ENCODE peak calls at places on chromosome 7, in four cellular contexts. One of them, this sample, is unnamed.
A peak's percentile ranks its signal among the peaks of the same experiment; 100 is the strongest.

GRCh38 chr7:72386152-72386551 is 26.0 kb downstream of the CALN1 start:
- DNase-seq in CD4-positive, alpha-beta memory T cell: no peak
- DNase-seq in foreskin fibroblast: no peak
- DNase-seq in MM.1S: no peak
- DNase-seq in this sample: no peak

GRCh38 chr7:133365892-133366291 is 113.0 kb downstream of the EXOC4 start:
- DNase-seq in CD4-positive, alpha-beta memory T cell: no peak
- DNase-seq in foreskin fibroblast: no peak
- DNase-seq in MM.1S: no peak
- DNase-seq in this sample: no peak

GRCh38 chr7:72017756-72018155 is 394.4 kb downstream of the CALN1 start:
- DNase-seq in CD4-positive, alpha-beta memory T cell: no peak
- DNase-seq in foreskin fibroblast: no peak
- DNase-seq in MM.1S: no peak
- DNase-seq in this sample: no peak

GRCh38 chr7:37039131-37039719 is 314.9 kb upstream of the AOAH start:
- DNase-seq in CD4-positive, alpha-beta memory T cell: no peak
- DNase-seq in foreskin fibroblast: no peak
- DNase-seq in MM.1S: no peak
- DNase-seq in this sample: no peak

GRCh38 chr7:73707045-73707631 is 12.3 kb downstream of the STX1A start:
- DNase-seq in CD4-positive, alpha-beta memory T cell: no peak
- DNase-seq in foreskin fibroblast: no peak
- DNase-seq in MM.1S: no peak
- DNase-seq in this sample: no peak

GRCh38 chr7:376306-376969 is 86.5 kb downstream of the FOXL3 start:
- DNase-seq in CD4-positive, alpha-beta memory T cell: no peak
- DNase-seq in foreskin fibroblast: no peak
- DNase-seq in MM.1S: no peak
- DNase-seq in this sample: no peak

GRCh38 chr7:25968205-25968993 is 183.6 kb upstream of the NFE2L3 start:
- DNase-seq in CD4-positive, alpha-beta memory T cell: peak; percentile 25
- DNase-seq in foreskin fibroblast: no peak
- DNase-seq in MM.1S: peak; percentile 98
- DNase-seq in this sample: no peak

GRCh38 chr7:21851445-21852043 is 94.2 kb downstream of the CDCA7L start:
- DNase-seq in CD4-positive, alpha-beta memory T cell: no peak
- DNase-seq in foreskin fibroblast: no peak
- DNase-seq in MM.1S: no peak
- DNase-seq in this sample: peak; percentile 28

GRCh38 chr7:28180364-28181147 is at the start of gene JAZF1:
- DNase-seq in CD4-positive, alpha-beta memory T cell: peak; percentile 61
- DNase-seq in foreskin fibroblast: peak; percentile 75
- DNase-seq in MM.1S: peak; percentile 65
- DNase-seq in this sample: peak; percentile 28

GRCh38 chr7:31062746-31063435 is 10.8 kb downstream of the ADCYAP1R1 start:
- DNase-seq in CD4-positive, alpha-beta memory T cell: no peak
- DNase-seq in foreskin fibroblast: no peak
- DNase-seq in MM.1S: no peak
- DNase-seq in this sample: no peak

DNA sequence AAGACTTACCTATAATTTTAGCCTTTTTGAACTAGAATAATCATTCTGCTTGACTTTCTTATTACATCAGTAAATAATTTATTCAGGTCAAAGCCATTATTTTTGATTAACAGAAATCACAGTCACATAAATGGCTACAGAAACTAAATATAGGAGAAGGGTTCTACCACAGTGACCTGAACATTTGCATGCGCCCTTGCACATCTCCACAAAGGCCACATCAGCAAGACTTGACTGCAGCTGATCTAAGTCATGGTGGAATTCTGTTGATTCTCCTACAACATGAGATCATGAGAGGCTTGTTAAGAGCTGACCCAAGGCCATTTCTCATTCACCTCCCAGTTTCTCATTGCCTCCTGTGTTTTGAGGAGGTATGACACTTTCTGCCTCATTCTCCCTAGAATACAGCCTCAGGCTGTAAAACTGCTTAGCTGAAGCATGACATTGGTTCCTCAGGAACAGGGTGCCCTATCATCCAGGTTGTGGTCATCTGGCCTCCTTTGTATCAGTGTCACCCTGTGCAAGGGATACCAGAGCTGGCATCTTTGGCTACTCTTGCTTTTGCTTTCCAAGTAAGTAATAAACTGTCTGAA is 6.7 kb upstream of the IMMP2L start:
- DNase-seq in CD4-positive, alpha-beta memory T cell: no peak
- DNase-seq in foreskin fibroblast: no peak
- DNase-seq in MM.1S: no peak
- DNase-seq in this sample: no peak
- H3K4me3 ChIP-seq in CD4-positive, alpha-beta memory T cell: no peak overlapping the region
- H3K4me3 ChIP-seq in foreskin fibroblast: no peak overlapping the region
- H3K4me3 ChIP-seq in MM.1S: no peak overlapping the region
- H3K4me3 ChIP-seq in this sample: no peak overlapping the region

GRCh38 chr7:27156901-27157716 is 634 bp upstream of the HOXA7 start:
- DNase-seq in CD4-positive, alpha-beta memory T cell: no peak
- DNase-seq in foreskin fibroblast: peak; percentile 69
- DNase-seq in MM.1S: no peak
- DNase-seq in this sample: no peak
- H3K4me3 ChIP-seq in CD4-positive, alpha-beta memory T cell: no peak overlapping the region
- H3K4me3 ChIP-seq in foreskin fibroblast: peak overlapping the region; percentile 64
- H3K4me3 ChIP-seq in MM.1S: no peak overlapping the region
- H3K4me3 ChIP-seq in this sample: peak overlapping the region; percentile 65

GRCh38 chr7:126202177-126202576 is 1050.6 kb downstream of the GRM8 start:
- DNase-seq in CD4-positive, alpha-beta memory T cell: no peak
- DNase-seq in foreskin fibroblast: no peak
- DNase-seq in MM.1S: no peak
- DNase-seq in this sample: no peak
- H3K4me3 ChIP-seq in CD4-positive, alpha-beta memory T cell: no peak overlapping the region
- H3K4me3 ChIP-seq in foreskin fibroblast: no peak overlapping the region
- H3K4me3 ChIP-seq in MM.1S: no peak overlapping the region
- H3K4me3 ChIP-seq in this sample: no peak overlapping the region

DNA sequence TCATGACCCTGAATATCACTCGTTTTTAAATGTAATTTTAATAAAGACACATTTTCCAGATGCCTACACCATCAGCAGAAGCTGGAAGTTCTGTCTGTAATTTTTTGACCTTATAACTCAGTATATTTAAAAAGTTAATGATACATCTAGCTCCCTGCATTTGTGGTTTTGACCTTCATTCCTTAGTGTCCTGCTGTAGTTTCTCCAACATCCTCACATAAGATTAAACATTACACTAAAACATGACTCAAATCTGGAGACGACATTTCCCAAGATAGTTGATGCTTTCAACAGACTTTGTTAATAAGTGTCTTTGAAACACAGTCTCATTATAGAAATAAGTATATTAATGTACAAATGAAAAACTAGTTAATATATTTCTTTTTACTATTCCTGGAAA is 363.1 kb downstream of the POM121L12 start:
- DNase-seq in CD4-positive, alpha-beta memory T cell: no peak
- DNase-seq in foreskin fibroblast: no peak
- DNase-seq in MM.1S: no peak
- DNase-seq in this sample: no peak
- H3K4me3 ChIP-seq in CD4-positive, alpha-beta memory T cell: no peak overlapping the region
- H3K4me3 ChIP-seq in foreskin fibroblast: no peak overlapping the region
- H3K4me3 ChIP-seq in MM.1S: no peak overlapping the region
- H3K4me3 ChIP-seq in this sample: no peak overlapping the region

DNA sequence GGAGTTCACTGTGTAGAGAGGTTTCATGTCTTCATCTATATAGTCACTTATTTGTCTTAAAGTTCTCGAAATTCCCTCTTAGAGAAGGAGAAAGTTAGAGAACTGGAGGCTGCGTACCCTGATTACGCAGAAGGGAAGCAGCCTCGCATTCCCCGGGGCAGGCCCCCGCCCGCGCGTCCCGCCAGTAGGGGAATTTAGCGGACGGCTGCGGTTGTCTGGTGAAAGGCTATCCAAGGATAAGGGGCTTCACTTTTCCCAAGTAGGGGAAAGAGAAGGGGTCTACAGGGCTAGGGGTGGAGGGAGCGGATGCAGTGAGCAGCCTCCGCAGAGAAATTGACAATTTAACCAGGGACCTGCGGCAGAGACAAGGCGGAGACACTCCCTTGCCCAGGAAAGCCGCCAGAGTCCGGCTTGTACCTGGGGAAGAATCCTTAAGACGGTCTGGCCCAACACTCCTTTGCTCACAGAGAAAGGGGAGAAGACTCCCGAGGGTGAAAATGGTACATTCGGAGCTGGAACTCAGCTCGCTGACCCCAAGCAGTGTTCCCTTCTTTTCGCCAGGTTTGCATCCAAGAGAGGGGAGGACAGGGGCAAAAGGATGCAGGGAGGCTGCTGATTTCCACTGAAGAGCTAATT is 976 bp upstream of the MAGI2 start:
- DNase-seq in CD4-positive, alpha-beta memory T cell: no peak
- DNase-seq in foreskin fibroblast: peak; percentile 75
- DNase-seq in MM.1S: no peak
- DNase-seq in this sample: no peak
- H3K4me3 ChIP-seq in CD4-positive, alpha-beta memory T cell: no peak overlapping the region
- H3K4me3 ChIP-seq in foreskin fibroblast: peak overlapping the region; percentile 90
- H3K4me3 ChIP-seq in MM.1S: no peak overlapping the region
- H3K4me3 ChIP-seq in this sample: no peak overlapping the region

GRCh38 chr7:143265017-143265693 is 1.9 kb downstream of the GSTK1 start:
- DNase-seq in CD4-positive, alpha-beta memory T cell: no peak
- DNase-seq in foreskin fibroblast: no peak
- DNase-seq in MM.1S: no peak
- DNase-seq in this sample: no peak
- H3K4me3 ChIP-seq in CD4-positive, alpha-beta memory T cell: peak overlapping the region; percentile 90
- H3K4me3 ChIP-seq in foreskin fibroblast: no peak overlapping the region
- H3K4me3 ChIP-seq in MM.1S: no peak overlapping the region
- H3K4me3 ChIP-seq in this sample: no peak overlapping the region

GRCh38 chr7:128705891-128706333 is 33.2 kb upstream of the CALU start:
- DNase-seq in CD4-positive, alpha-beta memory T cell: no peak
- DNase-seq in foreskin fibroblast: peak; percentile 44
- DNase-seq in MM.1S: no peak
- DNase-seq in this sample: no peak

GRCh38 chr7:128708824-128709223 is 30.3 kb upstream of the CALU start:
- DNase-seq in CD4-positive, alpha-beta memory T cell: no peak
- DNase-seq in foreskin fibroblast: no peak
- DNase-seq in MM.1S: no peak
- DNase-seq in this sample: no peak

GRCh38 chr7:128708235-128708634 is 30.9 kb upstream of the CALU start:
- DNase-seq in CD4-positive, alpha-beta memory T cell: no peak
- DNase-seq in foreskin fibroblast: no peak
- DNase-seq in MM.1S: no peak
- DNase-seq in this sample: no peak

GRCh38 chr7:128710391-128710930 is 28.7 kb upstream of the CALU start:
- DNase-seq in CD4-positive, alpha-beta memory T cell: no peak
- DNase-seq in foreskin fibroblast: peak; percentile 31
- DNase-seq in MM.1S: no peak
- DNase-seq in this sample: no peak

DNA sequence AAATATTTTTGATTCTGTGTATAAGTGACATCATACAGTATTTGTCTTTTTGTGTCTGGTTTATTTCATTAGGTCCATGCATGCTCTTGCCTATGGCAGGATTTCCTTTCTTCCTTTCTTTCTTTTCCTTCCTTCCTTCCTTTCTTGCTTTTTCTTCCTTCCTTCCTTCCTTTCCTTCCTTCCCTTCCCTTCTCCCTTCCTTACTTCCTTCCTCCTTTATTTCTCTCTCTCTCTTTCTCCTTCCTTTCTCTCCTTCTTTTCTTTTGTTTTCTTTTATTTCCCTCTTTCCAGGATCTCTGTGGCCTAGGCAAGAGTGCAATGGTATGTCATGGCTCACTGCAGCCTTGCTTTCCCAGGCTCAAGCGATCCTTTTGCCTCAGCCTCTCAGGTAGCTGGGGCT is 31.4 kb upstream of the CALU start:
- DNase-seq in CD4-positive, alpha-beta memory T cell: no peak
- DNase-seq in foreskin fibroblast: no peak
- DNase-seq in MM.1S: no peak
- DNase-seq in this sample: no peak
- H3K4me3 ChIP-seq in CD4-positive, alpha-beta memory T cell: no peak overlapping the region
- H3K4me3 ChIP-seq in foreskin fibroblast: no peak overlapping the region
- H3K4me3 ChIP-seq in MM.1S: no peak overlapping the region
- H3K4me3 ChIP-seq in this sample: no peak overlapping the region

GRCh38 chr7:2452643-2453270 is 23.4 kb downstream of the GRIFIN start:
- DNase-seq in CD4-positive, alpha-beta memory T cell: no peak
- DNase-seq in foreskin fibroblast: no peak
- DNase-seq in MM.1S: no peak
- DNase-seq in this sample: no peak
- H3K4me3 ChIP-seq in CD4-positive, alpha-beta memory T cell: no peak overlapping the region
- H3K4me3 ChIP-seq in foreskin fibroblast: no peak overlapping the region
- H3K4me3 ChIP-seq in MM.1S: no peak overlapping the region
- H3K4me3 ChIP-seq in this sample: no peak overlapping the region

GRCh38 chr7:130314305-130314704 is 21.3 kb downstream of the CPA4 start:
- DNase-seq in CD4-positive, alpha-beta memory T cell: no peak
- DNase-seq in foreskin fibroblast: no peak
- DNase-seq in MM.1S: no peak
- DNase-seq in this sample: no peak
- H3K4me3 ChIP-seq in CD4-positive, alpha-beta memory T cell: no peak overlapping the region
- H3K4me3 ChIP-seq in foreskin fibroblast: no peak overlapping the region
- H3K4me3 ChIP-seq in MM.1S: no peak overlapping the region
- H3K4me3 ChIP-seq in this sample: no peak overlapping the region

GRCh38 chr7:17374654-17375053 is 76.2 kb downstream of the AHR start:
- DNase-seq in CD4-positive, alpha-beta memory T cell: no peak
- DNase-seq in foreskin fibroblast: no peak
- DNase-seq in MM.1S: no peak
- DNase-seq in this sample: no peak
- H3K4me3 ChIP-seq in CD4-positive, alpha-beta memory T cell: no peak overlapping the region
- H3K4me3 ChIP-seq in foreskin fibroblast: no peak overlapping the region
- H3K4me3 ChIP-seq in MM.1S: no peak overlapping the region
- H3K4me3 ChIP-seq in this sample: no peak overlapping the region